ENCODE peak calls at places on chromosomes 3 and 15, in ten cellular contexts. W is tibial artery; R is astrocyte of the spinal cord; P is CD8-positive, alpha-beta memory T cell; L is GM23338; Y is ovary; B is epithelial cell of esophagus; G is NT2/D1; K is HL-60; X is fibroblast of the aortic adventitia. D is an unnamed sample.
A peak's percentile ranks its signal among the peaks of the same experiment; 100 is the strongest.

GRCh38 chr3:122773856-122774535 is 19.6 kb downstream of the HSPBAP1 start:
- DNase-seq in L (no peak), B (no peak), P (no peak), K (no peak), Y (no peak), R (no peak), W (no peak), G (no peak), X (no peak), D (no peak)

GRCh38 chr3:7144696-7145308 is 283.9 kb downstream of the GRM7 start:
- DNase-seq in P (no peak), Y (no peak), K (peak; percentile 5), B (peak; percentile 13), X (no peak), R (no peak), G (peak; percentile 32), L (peak; percentile 65), W (no peak), D (peak; percentile 0)

GRCh38 chr15:85380860-85381535 is 595 bp downstream of the AKAP13 start:
- DNase-seq in L (peak; percentile 73), W (peak; percentile 75), K (peak; percentile 8), B (peak; percentile 41), Y (no peak), R (no peak), P (peak; percentile 74), X (no peak), G (peak; percentile 6), D (peak; percentile 25)

GRCh38 chr15:67824900-67825879 is at the start of gene SKOR1:
- DNase-seq in G (no peak), X (peak; percentile 43), P (no peak), R (peak; percentile 26), W (peak; percentile 54), B (peak; percentile 56), K (no peak), Y (no peak), L (peak; percentile 90), D (peak; percentile 53)

GRCh38 chr3:39000008-39000450 is 51.7 kb downstream of the SCN11A start:
- DNase-seq in Y (no peak), P (peak; percentile 30), G (peak; percentile 63), B (peak; percentile 77), K (peak; percentile 16), L (peak; percentile 91), X (peak; percentile 79), R (peak; percentile 76), W (no peak), D (peak; percentile 63)

GRCh38 chr3:150286390-150287147 is 121.5 kb upstream of the TSC22D2 start:
- DNase-seq in G (peak; percentile 40), R (peak; percentile 63), W (no peak), K (peak; percentile 2), X (peak; percentile 72), L (peak; percentile 86), P (peak; percentile 47), B (peak; percentile 76), Y (no peak), D (peak; percentile 75)

GRCh38 chr3:55554621-55555020 is 67.5 kb upstream of the WNT5A start:
- DNase-seq in Y (no peak), B (no peak), X (no peak), K (no peak), P (no peak), L (peak; percentile 68), G (peak; percentile 82), R (no peak), W (no peak), D (no peak)

GRCh38 chr3:189165092-189165491 is 6.7 kb upstream of the TPRG1 start:
- DNase-seq in G (no peak), P (no peak), X (no peak), B (peak; percentile 66), W (no peak), K (no peak), Y (no peak), R (no peak), L (no peak), D (no peak)

GRCh38 chr3:133377396-133377795 is 22.5 kb upstream of the BFSP2 start:
- DNase-seq in Y (no peak), R (peak; percentile 65), L (peak; percentile 49), K (peak; percentile 60), W (no peak), B (peak; percentile 64), G (no peak), P (no peak), X (peak; percentile 51), D (peak; percentile 64)

GRCh38 chr3:65953881-65954733 is 84.6 kb downstream of the MAGI1 start:
- DNase-seq in L (peak; percentile 20), X (peak; percentile 42), W (peak; percentile 73), B (no peak), R (peak; percentile 70), G (no peak), Y (peak; percentile 18), K (no peak), P (no peak), D (peak; percentile 39)

GRCh38 chr3:48202691-48203090 is 14.5 kb upstream of the CDC25A start:
- DNase-seq in R (no peak), Y (no peak), K (no peak), B (no peak), P (no peak), L (peak; percentile 41), W (no peak), X (no peak), G (no peak), D (no peak)

GRCh38 chr3:123347205-123347604 is 101.7 kb downstream of the ADCY5 start:
- DNase-seq in K (no peak), W (peak; percentile 59), G (no peak), X (no peak), R (no peak), B (no peak), P (no peak), L (no peak), Y (no peak), D (no peak)

GRCh38 chr3:38655708-38656300 is 6.3 kb upstream of the SCN5A start:
- DNase-seq in X (peak; percentile 39), Y (no peak), L (peak; percentile 90), R (peak; percentile 50), W (no peak), G (peak; percentile 68), P (peak; percentile 28), K (peak; percentile 36), B (peak; percentile 62), D (peak; percentile 52)

DNA sequence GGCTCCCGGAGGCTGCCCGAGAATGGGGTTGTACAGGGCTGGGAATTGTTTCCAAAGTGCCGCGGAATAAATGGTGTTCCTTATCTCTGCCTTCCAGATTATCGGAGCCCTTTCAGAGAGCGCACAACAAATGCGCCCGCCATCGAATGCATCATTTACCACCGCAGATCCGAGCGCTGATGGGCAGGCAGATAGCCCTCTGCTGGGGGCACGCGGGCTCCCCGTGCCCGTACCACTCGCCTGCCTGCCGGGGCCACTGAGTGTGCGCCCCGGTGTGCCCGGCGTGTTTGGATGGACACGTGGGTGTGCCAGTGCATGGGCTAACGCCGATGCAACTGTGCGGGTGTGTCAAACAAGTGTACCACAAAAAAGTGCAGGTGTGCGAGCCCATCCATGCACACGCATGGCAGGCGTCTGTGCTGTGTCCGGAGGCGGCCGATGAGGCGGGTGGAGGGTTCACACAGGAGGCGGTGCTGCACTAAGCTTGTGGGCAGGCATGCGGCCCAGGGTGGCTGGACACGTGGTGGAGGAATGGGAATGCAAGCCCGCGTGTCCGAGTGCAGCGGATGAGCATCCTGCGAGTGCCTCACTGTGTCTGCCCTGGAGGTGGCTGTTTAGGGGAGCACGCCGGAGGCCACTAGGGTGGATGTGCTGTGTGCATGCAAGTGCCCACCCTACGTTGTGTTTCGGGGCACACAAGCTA is 3.8 kb upstream of the GATA2 start:
- DNase-seq in L (peak; percentile 63), W (peak; percentile 64), K (no peak), P (no peak), X (peak; percentile 22), R (no peak), B (no peak), Y (no peak), G (no peak), D (no peak)
- H3K4me3 ChIP-seq in L (peak overlapping the region; percentile 57), W (no peak overlapping the region), K (no peak overlapping the region), P (no peak overlapping the region), X (no peak overlapping the region), R (no peak overlapping the region), B (no peak overlapping the region), Y (peak overlapping the region; percentile 42), G (peak overlapping the region; percentile 44), D (no peak overlapping the region)

DNA sequence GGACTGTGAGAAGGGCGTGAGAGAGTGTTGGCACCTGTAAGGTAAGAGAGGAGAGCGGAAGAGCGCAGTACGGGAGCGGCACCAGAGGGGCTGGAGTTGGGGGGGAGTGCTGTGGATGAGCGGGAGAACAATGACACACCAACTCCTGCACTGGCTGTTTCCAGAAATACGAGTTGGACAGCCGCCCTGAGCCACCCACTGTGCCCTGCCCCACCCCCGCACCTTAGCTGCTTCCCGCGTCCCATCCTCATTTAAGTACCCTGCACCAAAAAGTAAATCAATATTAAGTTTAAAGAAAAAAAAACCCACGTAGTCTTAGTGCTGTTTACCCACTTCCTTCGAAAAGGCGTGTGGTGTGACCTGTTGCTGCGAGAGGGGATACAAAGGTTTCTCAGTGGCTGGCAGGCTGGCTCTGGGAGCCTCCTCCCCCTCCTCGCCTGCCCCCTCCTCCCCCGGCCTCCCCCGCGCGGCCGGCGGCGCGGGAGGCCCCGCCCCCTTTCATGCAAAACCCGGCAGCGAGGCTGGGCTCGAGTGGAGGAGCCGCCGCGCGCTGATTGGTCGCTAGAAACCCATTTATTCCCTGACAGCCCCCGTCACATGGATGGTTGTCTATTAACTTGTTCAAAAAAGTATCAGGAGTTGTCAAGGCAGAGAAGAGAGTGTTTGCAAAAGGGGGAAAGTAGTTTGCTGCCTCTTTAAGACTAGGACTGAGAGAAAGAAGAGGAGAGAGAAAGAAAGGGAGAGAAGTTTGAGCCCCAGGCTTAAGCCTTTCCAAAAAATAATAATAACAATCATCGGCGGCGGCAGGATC is at the start of gene SOX2:
- DNase-seq in X (peak; percentile 25), K (no peak), G (peak; percentile 83), B (peak; percentile 92), Y (peak; percentile 29), R (peak; percentile 94), P (no peak), L (peak; percentile 93), W (no peak), D (peak; percentile 30)
- H3K4me3 ChIP-seq in X (peak within 1 kb of the TSS; percentile 42), K (no peak within 1 kb of the TSS), G (peak within 1 kb of the TSS; percentile 99), B (peak within 1 kb of the TSS; percentile 75), Y (peak within 1 kb of the TSS; percentile 2), R (peak within 1 kb of the TSS; percentile 58), P (no peak within 1 kb of the TSS), L (peak within 1 kb of the TSS; percentile 68), W (peak within 1 kb of the TSS; percentile 27), D (no peak within 1 kb of the TSS)

DNA sequence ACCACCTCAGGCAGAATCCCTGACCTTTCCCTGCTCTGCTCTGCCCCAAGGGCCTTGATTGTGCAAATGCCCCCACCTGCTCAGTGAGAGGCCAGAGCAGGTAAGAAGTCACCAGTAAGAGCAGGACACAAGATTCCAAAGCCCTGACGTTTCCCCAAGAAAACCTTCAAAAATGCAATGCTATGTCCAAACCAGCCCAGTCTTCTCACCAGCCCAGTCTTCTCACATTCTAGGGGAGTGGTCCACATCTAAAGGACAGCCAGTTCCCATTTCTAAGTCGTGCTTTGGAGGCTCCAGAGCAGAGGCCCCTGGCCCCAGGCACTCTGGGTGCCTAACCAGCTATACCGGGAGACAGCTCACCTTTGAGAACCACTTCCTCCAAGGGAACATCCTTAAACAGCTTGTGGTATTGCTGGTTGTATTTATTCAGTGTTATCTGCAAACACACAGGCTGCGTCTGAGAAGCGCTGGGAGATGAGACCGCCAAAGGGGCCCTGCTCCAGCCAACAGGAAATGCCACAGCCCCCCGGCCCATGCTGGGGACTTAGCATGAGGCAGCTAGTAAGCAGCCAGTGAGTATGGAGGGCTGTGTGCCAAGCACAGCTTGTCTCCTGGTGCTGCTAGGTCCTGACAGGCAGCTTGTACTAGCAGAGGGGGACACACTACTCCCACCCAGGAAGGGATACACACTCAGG is 29.3 kb downstream of the GRAMD2A start:
- DNase-seq in P (no peak), B (peak; percentile 85), K (no peak), X (no peak), W (no peak), L (peak; percentile 20), Y (no peak), R (peak; percentile 66), G (no peak), D (peak; percentile 62)
- H3K4me3 ChIP-seq in P (no peak overlapping the region), B (no peak overlapping the region), K (no peak overlapping the region), X (no peak overlapping the region), W (no peak overlapping the region), L (no peak overlapping the region), Y (no peak overlapping the region), R (no peak overlapping the region), G (no peak overlapping the region), D (no peak overlapping the region)

GRCh38 chr15:64161688-64162477 is 939 bp downstream of the PPIB start:
- DNase-seq in L (no peak), P (no peak), W (no peak), G (no peak), K (no peak), R (no peak), B (no peak), X (no peak), Y (no peak), D (no peak)
- H3K4me3 ChIP-seq in L (peak overlapping the region; percentile 68), P (peak overlapping the region; percentile 65), W (peak overlapping the region; percentile 74), G (peak overlapping the region; percentile 93), K (peak overlapping the region; percentile 96), R (peak overlapping the region; percentile 95), B (peak overlapping the region; percentile 94), X (peak overlapping the region; percentile 91), Y (peak overlapping the region; percentile 86), D (peak overlapping the region; percentile 95)

D was measured in cardiac fibroblast.